ENCODE peak calls at places on chromosomes 13 and 19, in four cellular contexts. G, Z, L and Y are unnamed samples.

GRCh38 chr13:73962284-73962683 is 171.9 kb downstream of the KLF12 start:
- DNase-seq in Z (no peak), G (no peak), L (no peak), Y (no peak)

GRCh38 chr19:16497837-16498236 is 1.6 kb downstream of the C19orf44 start:
- DNase-seq in G (peak; percentile 55), Z (no peak), L (no peak), Y (no peak)

GRCh38 chr19:51082641-51083040 is at the start of gene KLK14:
- DNase-seq in G (no peak), Z (no peak), L (no peak), Y (no peak)

GRCh38 chr19:15466851-15467733 is 2.7 kb upstream of the RASAL3 start:
- DNase-seq in Z (no peak), L (no peak), G (no peak), Y (no peak)

GRCh38 chr13:91216928-91217700 is 130.4 kb upstream of the MIR17HG start:
- DNase-seq in L (no peak), Z (no peak), G (no peak), Y (peak; percentile 25)

GRCh38 chr13:109572389-109572788 is 214.0 kb downstream of the IRS2 start:
- DNase-seq in L (no peak), Z (no peak), G (no peak), Y (no peak)

GRCh38 chr13:111186305-111186930 is 71.3 kb downstream of the ARHGEF7 start:
- DNase-seq in L (no peak), G (no peak), Z (no peak), Y (no peak)

GRCh38 chr19:20423381-20424207 is 142.0 kb downstream of the ZNF737 start:
- DNase-seq in Z (no peak), L (no peak), G (peak; percentile 27), Y (no peak)

GRCh38 chr13:77002590-77003190 is 10.8 kb downstream of the CLN5 start:
- DNase-seq in L (peak; percentile 12), Z (no peak), G (peak; percentile 32), Y (no peak)

GRCh38 chr13:57874530-57874929 is 243.0 kb downstream of the PCDH17 start:
- DNase-seq in L (no peak), Z (no peak), G (no peak), Y (no peak)

GRCh38 chr19:16342002-16342715 is 17.5 kb downstream of the KLF2 start:
- DNase-seq in G (no peak), Z (no peak), L (no peak), Y (no peak)

GRCh38 chr13:23858586-23858985 is 30.6 kb downstream of the MIPEP start:
- DNase-seq in L (no peak), G (no peak), Z (no peak), Y (no peak)

GRCh38 chr13:39406688-39407087 is 196.3 kb downstream of the LHFPL6 start:
- DNase-seq in L (no peak), Z (no peak), G (no peak), Y (no peak)

GRCh38 chr13:25901460-25902376 is 150.1 kb downstream of the SHISA2 start:
- DNase-seq in Z (no peak), L (no peak), G (no peak), Y (no peak)

GRCh38 chr13:50451609-50452008 is 391.9 kb downstream of the DLEU7 start:
- DNase-seq in G (no peak), Z (no peak), L (no peak), Y (no peak)

GRCh38 chr13:97422118-97423054 is 11.6 kb upstream of the RAP2A start:
- DNase-seq in Z (no peak), L (no peak), G (peak; percentile 55), Y (no peak)

GRCh38 chr19:38433268-38433733 is at the start of gene RYR1:
- DNase-seq in Z (no peak), G (peak; percentile 94), L (peak; percentile 37), Y (no peak)

GRCh38 chr13:30119476-30119875 is 187.9 kb downstream of the KATNAL1 start:
- DNase-seq in Z (no peak), L (no peak), G (no peak), Y (no peak)

GRCh38 chr13:24074687-24075086 is 85.8 kb upstream of the SPATA13 start:
- DNase-seq in Z (no peak), L (no peak), G (no peak), Y (no peak)

GRCh38 chr13:44298314-44298713 is 75.3 kb upstream of the SERP2 start:
- DNase-seq in Z (no peak), L (no peak), G (no peak), Y (no peak)

GRCh38 chr13:99339736-99340392 is 32.7 kb upstream of the GPR183 start:
- DNase-seq in L (no peak), Z (no peak), G (peak; percentile 69), Y (no peak)

GRCh38 chr13:36858285-36858684 is 39.3 kb downstream of the RFXAP start:
- DNase-seq in L (peak; percentile 31), G (peak; percentile 42), Z (no peak), Y (peak; percentile 22)

GRCh38 chr19:43555185-43555770 is 20.0 kb downstream of the XRCC1 start:
- DNase-seq in Z (peak; percentile 61), G (peak; percentile 83), L (no peak), Y (peak; percentile 70)

GRCh38 chr19:918481-919156 is 1.5 kb downstream of the KISS1R start:
- DNase-seq in G (no peak), L (no peak), Z (no peak), Y (no peak)

GRCh38 chr13:39892731-39893293 is 237.3 kb downstream of the COG6 start:
- DNase-seq in L (no peak), Z (no peak), G (no peak), Y (no peak)

GRCh38 chr13:21124853-21125252 is 51.5 kb downstream of the SKA3 start:
- DNase-seq in Z (no peak), G (no peak), L (no peak), Y (no peak)

GRCh38 chr13:34364633-34365032 is 546.7 kb downstream of the RFC3 start:
- DNase-seq in L (no peak), G (no peak), Z (no peak), Y (no peak)

GRCh38 chr13:20499986-20500385 is 25.7 kb downstream of the CRYL1 start:
- DNase-seq in L (no peak), G (no peak), Z (no peak), Y (no peak)

GRCh38 chr19:33156354-33156753 is 24.4 kb downstream of the WDR88 start:
- DNase-seq in L (no peak), G (no peak), Z (no peak), Y (no peak)

GRCh38 chr13:21060063-21060826 is 1.1 kb downstream of the LATS2 start:
- DNase-seq in Z (no peak), G (no peak), L (no peak), Y (no peak)

GRCh38 chr13:74761794-74762193 is 627.6 kb upstream of the KLF12 start:
- DNase-seq in Z (no peak), G (no peak), L (no peak), Y (no peak)

GRCh38 chr13:51778407-51778806 is 25.6 kb downstream of the DHRS12 start:
- DNase-seq in G (no peak), Z (no peak), L (no peak), Y (no peak)

GRCh38 chr13:24693862-24694471 is 13.8 kb downstream of the ATP12A start:
- DNase-seq in G (peak; percentile 64), L (peak; percentile 74), Z (no peak), Y (no peak)

GRCh38 chr19:46546194-46546896 is 50.7 kb upstream of the PNMA8B start:
- DNase-seq in Z (no peak), G (peak; percentile 76), L (no peak), Y (no peak)

GRCh38 chr19:19816679-19817078 is 4.9 kb downstream of the ZNF506 start:
- DNase-seq in L (no peak), Z (no peak), G (no peak), Y (no peak)

GRCh38 chr19:2089727-2090053 is 6.4 kb downstream of the MOB3A start:
- DNase-seq in Z (no peak), L (no peak), G (no peak), Y (no peak)

GRCh38 chr19:2084993-2085720 is 11.0 kb downstream of the MOB3A start:
- DNase-seq in G (peak; percentile 70), Z (no peak), L (no peak), Y (no peak)

GRCh38 chr19:2087621-2088100 is 8.5 kb downstream of the MOB3A start:
- DNase-seq in G (no peak), L (no peak), Z (no peak), Y (no peak)

GRCh38 chr19:2083174-2083854 is 12.8 kb downstream of the MOB3A start:
- DNase-seq in G (no peak), Z (no peak), L (no peak), Y (no peak)

GRCh38 chr19:2089001-2089711 is 7.0 kb downstream of the MOB3A start:
- DNase-seq in G (no peak), L (no peak), Z (no peak), Y (no peak)
- H3K4me1 ChIP-seq in G (peaks cover 46% of the 10 kb centered on the region), L (peaks cover 36% of the 10 kb centered on the region), Z (peaks cover 7% of the 10 kb centered on the region), Y (peaks cover 16% of the 10 kb centered on the region)

DNA sequence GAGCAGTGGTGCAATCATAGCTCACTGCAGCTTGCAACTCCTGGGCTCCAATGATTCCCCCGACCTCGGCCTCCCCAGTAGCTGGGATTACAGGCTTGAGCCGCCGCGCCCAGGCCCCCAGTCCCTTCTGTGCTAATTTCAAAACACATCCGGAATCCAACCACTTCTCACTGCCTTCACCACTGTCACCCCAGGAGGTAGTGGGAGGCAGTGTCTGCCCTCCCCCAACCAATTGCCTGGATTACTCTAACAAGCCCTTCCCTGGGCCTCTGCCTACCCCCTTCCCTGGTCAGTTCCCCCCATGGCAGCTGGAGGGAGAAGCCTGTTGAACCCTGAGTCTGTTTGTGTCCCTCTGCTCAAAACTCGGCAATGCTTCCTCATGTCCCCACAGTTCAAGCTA is 2.3 kb downstream of the PRAM1 start:
- DNase-seq in L (no peak), G (no peak), Z (no peak), Y (peak; percentile 30)
- TF ChIP-seq YY1 in L (no peak), G (no peak), Z (no peak), Y (no peak)

GRCh38 chr19:4393947-4394590 is 6.3 kb downstream of the SH3GL1 start:
- DNase-seq in L (no peak), G (no peak), Z (no peak), Y (peak; percentile 64)
- H3K4me1 ChIP-seq in L (peaks cover 3% of the 10 kb centered on the region), G (peaks cover 50% of the 10 kb centered on the region), Z (peaks cover 25% of the 10 kb centered on the region), Y (peaks cover 30% of the 10 kb centered on the region)

DNA sequence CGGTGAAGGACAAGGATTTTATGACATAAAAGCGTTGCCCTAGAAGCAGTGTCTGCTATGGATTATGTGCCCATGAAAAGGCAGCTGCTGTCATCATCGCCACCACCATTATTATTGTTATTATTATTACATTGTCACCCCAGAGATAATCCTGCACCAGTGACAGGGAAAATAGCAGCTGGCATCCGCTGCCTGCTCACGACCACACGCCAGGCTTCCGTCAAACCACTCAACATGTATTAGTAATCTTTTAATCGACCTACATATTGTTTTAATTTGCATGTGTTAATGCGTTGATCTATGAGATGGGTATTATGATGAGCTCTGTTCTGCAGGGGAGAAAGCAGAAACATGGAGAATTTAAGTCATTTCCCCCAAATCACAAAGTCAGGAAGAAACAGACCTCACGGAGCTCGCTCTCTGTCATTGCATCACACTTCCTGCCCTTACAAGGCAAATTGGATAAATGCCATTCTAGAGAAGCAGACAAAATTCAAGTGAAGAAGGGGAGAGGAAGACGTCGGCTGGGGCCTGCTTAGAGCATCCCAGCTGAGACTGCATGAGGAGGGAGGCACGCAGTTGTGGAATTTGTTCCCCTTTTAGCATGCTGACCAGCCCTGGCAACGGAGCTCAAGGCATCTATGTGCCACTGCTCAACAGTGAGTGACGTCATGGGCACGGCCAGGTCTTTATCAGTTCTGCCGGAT is at the start of gene FFAR3:
- DNase-seq in L (no peak), G (no peak), Z (no peak), Y (no peak)
- TF ChIP-seq YY1 in L (no peak), G (no peak), Z (no peak), Y (no peak)

GRCh38 chr19:18486746-18487145 is 35.1 kb downstream of the ELL start:
- DNase-seq in G (no peak), Z (no peak), L (no peak), Y (no peak)
- H3K4me1 ChIP-seq in G (peaks cover 67% of the 10 kb centered on the region), Z (peaks cover 9% of the 10 kb centered on the region), L (peaks cover 38% of the 10 kb centered on the region), Y (peaks cover 34% of the 10 kb centered on the region)